ENCODE peak calls at places on chromosomes 13 and 19, in eight cellular contexts. U, J, B, N, A, X, H and Z are unnamed samples.
A peak's percentile ranks its signal among the peaks of the same experiment; 100 is the strongest.

GRCh38 chr19:32129141-32129540 is 216.3 kb upstream of the ZNF507 start:
- DNase-seq in N (no peak), U (no peak), B (no peak), J (no peak), X (no peak), A (no peak), H (no peak), Z (no peak)

GRCh38 chr13:38537026-38537425 is 149.9 kb upstream of the FREM2 start:
- DNase-seq in X (no peak), B (no peak), N (no peak), U (no peak), J (no peak), H (no peak), A (no peak), Z (no peak)

GRCh38 chr19:29772696-29773095 is 39.1 kb upstream of the CCNE1 start:
- DNase-seq in J (no peak), X (no peak), U (no peak), H (no peak), B (no peak), A (no peak), N (no peak), Z (no peak)

GRCh38 chr13:38483623-38484022 is 134.0 kb downstream of the UFM1 start:
- DNase-seq in U (no peak), A (no peak), H (no peak), J (no peak), B (no peak), X (no peak), N (no peak), Z (no peak)

GRCh38 chr19:33259532-33259931 is 33.9 kb upstream of the SLC7A10 start:
- DNase-seq in B (no peak), X (no peak), U (no peak), N (no peak), A (peak; percentile 24), J (no peak), H (no peak), Z (no peak)

GRCh38 chr13:55517312-55517711 is 1623.4 kb upstream of the PRR20A start:
- DNase-seq in A (no peak), B (no peak), X (peak; percentile 73), U (no peak), J (no peak), H (no peak), N (no peak), Z (no peak)

GRCh38 chr13:44191504-44192171 is 182.0 kb upstream of the SERP2 start:
- DNase-seq in U (no peak), H (no peak), B (peak; percentile 38), J (peak; percentile 71), N (no peak), X (peak; percentile 99), A (peak; percentile 85), Z (no peak)

GRCh38 chr19:15173746-15174404 is 26.9 kb downstream of the NOTCH3 start:
- DNase-seq in U (no peak), X (peak; percentile 86), A (no peak), B (no peak), N (no peak), J (no peak), H (no peak), Z (peak; percentile 45)

GRCh38 chr13:99198630-99199029 is 2.0 kb upstream of the UBAC2 start:
- DNase-seq in A (no peak), N (no peak), X (no peak), B (no peak), H (no peak), J (no peak), U (no peak), Z (no peak)

GRCh38 chr13:21895769-21896168 is 224.9 kb downstream of the FGF9 start:
- DNase-seq in N (no peak), U (no peak), X (no peak), A (no peak), J (no peak), B (no peak), H (no peak), Z (no peak)

GRCh38 chr13:113952151-113952982 is 21.5 kb downstream of the C13orf46 start:
- DNase-seq in N (no peak), U (no peak), B (peak; percentile 26), J (no peak), A (no peak), H (no peak), X (no peak), Z (no peak)

GRCh38 chr13:20231839-20232555 is at the start of gene GJB6:
- DNase-seq in B (no peak), N (no peak), U (no peak), J (no peak), X (no peak), A (no peak), H (no peak), Z (no peak)

GRCh38 chr13:110676057-110676510 is 29.8 kb downstream of the CARS2 start:
- DNase-seq in H (no peak), X (no peak), J (no peak), U (no peak), N (no peak), A (no peak), B (no peak), Z (no peak)

GRCh38 chr19:50981587-50982146 is 2.0 kb downstream of the KLK7 start:
- DNase-seq in U (no peak), X (no peak), B (no peak), H (no peak), J (no peak), N (no peak), A (no peak), Z (no peak)

GRCh38 chr13:111315347-111315995 is 5.0 kb upstream of the TEX29 start:
- DNase-seq in X (no peak), U (no peak), N (no peak), A (no peak), B (no peak), H (no peak), J (no peak), Z (no peak)

GRCh38 chr19:13044160-13044853 is 49.0 kb downstream of the NFIX start:
- DNase-seq in U (no peak), A (no peak), N (no peak), H (no peak), X (no peak), B (no peak), J (no peak), Z (no peak)

GRCh38 chr13:31282741-31283455 is 83.1 kb downstream of the B3GLCT start:
- DNase-seq in B (no peak), A (no peak), U (no peak), N (no peak), X (no peak), J (no peak), H (no peak), Z (no peak)

GRCh38 chr19:34574704-34575103 is 93.1 kb downstream of the WTIP start:
- DNase-seq in X (no peak), B (no peak), A (peak; percentile 33), J (no peak), H (no peak), U (no peak), N (no peak), Z (no peak)

GRCh38 chr19:409515-410242 is 732 bp upstream of the C2CD4C start:
- DNase-seq in J (no peak), B (peak; percentile 15), N (no peak), A (no peak), H (no peak), U (no peak), X (peak; percentile 24), Z (peak; percentile 83)

GRCh38 chr13:82867284-82867683 is 1015.0 kb downstream of the SLITRK1 start:
- DNase-seq in X (no peak), H (no peak), U (no peak), B (no peak), A (no peak), N (no peak), J (no peak), Z (no peak)

GRCh38 chr19:4455742-4456565 is 1.6 kb downstream of the UBXN6 start:
- DNase-seq in A (peak; percentile 42), B (peak; percentile 83), N (peak; percentile 63), H (no peak), X (peak; percentile 59), U (peak; percentile 24), J (peak; percentile 75), Z (no peak)

GRCh38 chr19:47598407-47599349 is 10.3 kb upstream of the BICRA start:
- DNase-seq in J (peak; percentile 60), U (peak; percentile 79), N (no peak), A (peak; percentile 94), B (peak; percentile 48), H (peak; percentile 87), X (peak; percentile 40), Z (peak; percentile 72)

GRCh38 chr19:40420766-40421467 is 4.9 kb downstream of the SERTAD1 start:
- DNase-seq in H (peak; percentile 45), N (peak; percentile 87), J (peak; percentile 95), X (peak; percentile 93), A (peak; percentile 94), U (peak; percentile 88), B (peak; percentile 97), Z (peak; percentile 96)

GRCh38 chr13:107421028-107421427 is 794.3 kb downstream of the LIG4 start:
- DNase-seq in N (no peak), H (no peak), J (no peak), A (peak; percentile 66), U (no peak), B (no peak), X (no peak), Z (no peak)

GRCh38 chr13:43054803-43055802 is 31.7 kb downstream of the DNAJC15 start:
- DNase-seq in A (peak; percentile 86), H (peak; percentile 46), X (peak; percentile 90), B (peak; percentile 38), J (peak; percentile 29), N (no peak), U (peak; percentile 5), Z (peak; percentile 1)

GRCh38 chr13:59673301-59673700 is 490.4 kb downstream of the DIAPH3 start:
- DNase-seq in J (no peak), N (no peak), A (no peak), X (no peak), H (no peak), U (no peak), B (no peak), Z (no peak)

GRCh38 chr19:12513531-12514061 is 29.0 kb upstream of the ZNF709 start:
- DNase-seq in A (no peak), B (peak; percentile 44), X (no peak), J (no peak), H (no peak), N (peak; percentile 29), U (no peak), Z (no peak)

GRCh38 chr19:53908106-53908932 is 759 bp upstream of the CACNG7 start:
- DNase-seq in N (peak; percentile 71), X (peak; percentile 68), U (no peak), B (peak; percentile 40), J (peak; percentile 36), H (no peak), A (peak; percentile 53), Z (peak; percentile 86)

GRCh38 chr13:31204592-31204991 is 4.8 kb downstream of the B3GLCT start:
- DNase-seq in H (no peak), U (no peak), B (no peak), A (peak; percentile 71), J (no peak), X (peak; percentile 48), N (no peak), Z (peak; percentile 56)

GRCh38 chr19:2461751-2462634 is 5.2 kb upstream of the LMNB2 start:
- DNase-seq in U (peak; percentile 71), N (no peak), X (peak; percentile 37), A (peak; percentile 91), J (peak; percentile 45), B (peak; percentile 75), H (no peak), Z (peak; percentile 94)

GRCh38 chr19:17390665-17391370 is 3.2 kb downstream of the CCDC194 start:
- DNase-seq in H (peak; percentile 29), J (peak; percentile 93), N (peak; percentile 82), A (peak; percentile 93), B (peak; percentile 94), X (peak; percentile 99), U (peak; percentile 71), Z (peak; percentile 98)

GRCh38 chr13:30442854-30443379 is 20.6 kb downstream of the UBE2L5 start:
- DNase-seq in N (no peak), J (no peak), U (no peak), H (no peak), A (no peak), X (no peak), B (no peak), Z (no peak)

GRCh38 chr19:15454371-15454800 is 4.6 kb upstream of the WIZ start:
- DNase-seq in B (no peak), N (no peak), A (no peak), J (no peak), H (no peak), X (no peak), U (no peak), Z (peak; percentile 74)

GRCh38 chr13:82636119-82636518 is 1246.2 kb downstream of the SLITRK1 start:
- DNase-seq in H (no peak), U (no peak), A (no peak), B (no peak), X (peak; percentile 82), J (no peak), N (no peak), Z (no peak)